ENCODE peak calls at places on chromosomes 4 and X, in seven cellular contexts. Z is left cardiac atrium, C is left ventricle myocardium inferior, L is COR-L47, I is Caki2, J is transverse colon, T is GM18507. D is an unnamed sample.
A peak's percentile ranks its signal among the peaks of the same experiment; 100 is the strongest.

GRCh38 chrX:107826286-107827136 is 845 bp downstream of the MID2 start:
- DNase-seq in Z (peak; percentile 35), J (peak; percentile 14), L (peak; percentile 12), I (peak; percentile 57), C (peak; percentile 25), T (no peak), D (peak; percentile 15)

GRCh38 chr4:56958111-56958517 is 19.3 kb downstream of the NOA1 start:
- DNase-seq in T (no peak), C (peak; percentile 77), J (peak; percentile 68), I (no peak), L (peak; percentile 28), Z (peak; percentile 94), D (no peak)

GRCh38 chrX:49111846-49112245 is 11.7 kb downstream of the GPKOW start:
- DNase-seq in Z (no peak), T (no peak), I (no peak), J (no peak), C (no peak), L (no peak), D (no peak)

GRCh38 chrX:87961471-87961870 is 443.9 kb downstream of the KLHL4 start:
- DNase-seq in Z (no peak), C (no peak), T (no peak), L (peak; percentile 4), I (no peak), J (no peak), D (no peak)

GRCh38 chrX:34875204-34875603 is 67.4 kb upstream of the FAM47B start:
- DNase-seq in J (no peak), I (no peak), C (no peak), T (no peak), Z (no peak), L (no peak), D (no peak)

GRCh38 chrX:17805120-17805519 is 56.0 kb downstream of the RAI2 start:
- DNase-seq in J (no peak), T (no peak), L (no peak), I (no peak), C (no peak), Z (no peak), D (no peak)

GRCh38 chr4:120319230-120319761 is 252.6 kb upstream of the MAD2L1 start:
- DNase-seq in I (no peak), L (no peak), T (no peak), C (no peak), Z (no peak), J (no peak), D (no peak)

GRCh38 chr4:19381068-19381467 is 870.6 kb upstream of the SLIT2 start:
- DNase-seq in T (no peak), J (no peak), L (no peak), Z (no peak), C (no peak), I (no peak), D (no peak)

GRCh38 chrX:12011075-12011474 is 127.2 kb upstream of the FRMPD4 start:
- DNase-seq in I (no peak), Z (no peak), T (no peak), L (no peak), J (no peak), C (no peak), D (no peak)

GRCh38 chr4:110977554-110977953 is 354.7 kb upstream of the PITX2 start:
- DNase-seq in Z (no peak), C (no peak), I (no peak), L (no peak), T (no peak), J (no peak), D (no peak)

GRCh38 chrX:40581333-40581910 is 652 bp downstream of the ATP6AP2 start:
- DNase-seq in C (no peak), Z (no peak), T (no peak), J (no peak), I (peak; percentile 2), L (no peak), D (no peak)

GRCh38 chrX:69127466-69127865 is 37.8 kb downstream of the PJA1 start:
- DNase-seq in C (no peak), Z (no peak), I (no peak), L (no peak), T (no peak), J (no peak), D (no peak)

GRCh38 chr4:111231281-111231680 is 608.4 kb upstream of the PITX2 start:
- DNase-seq in I (no peak), Z (no peak), T (no peak), L (no peak), C (no peak), J (no peak), D (no peak)

D was measured in GM12892.